ENCODE peak calls at places on chromosomes 3 and 15, in five cellular contexts. D is GM23338, L is A549, K is K562, B is GM12878. W is an unnamed sample.

GRCh38 chr15:100945006-100945405 is 25.8 kb downstream of the LRRK1 start:
- DNase-seq in D (no peak), B (no peak), K (no peak), L (no peak), W (no peak)

GRCh38 chr15:89105147-89105546 is 16.9 kb downstream of the ABHD2 start:
- DNase-seq in B (no peak), L (no peak), D (no peak), K (no peak), W (peak)

GRCh38 chr15:64152507-64153387 is 1.2 kb downstream of the SNX22 start:
- DNase-seq in B (no peak), L (no peak), K (no peak), D (peak), W (no peak)

GRCh38 chr15:78209646-78210348 is 24.6 kb downstream of the ACSBG1 start:
- DNase-seq in L (no peak), K (no peak), B (no peak), D (no peak), W (no peak)

GRCh38 chr3:38599886-38600285 is 49.6 kb downstream of the SCN5A start:
- DNase-seq in L (no peak), K (no peak), B (no peak), D (no peak), W (no peak)

GRCh38 chr15:100772478-100773378 is 106.9 kb upstream of the ALDH1A3 start:
- DNase-seq in B (no peak), D (peak), K (no peak), L (no peak), W (no peak)

GRCh38 chr3:183472155-183472554 is 43.7 kb upstream of the MCF2L2 start:
- DNase-seq in D (no peak), B (no peak), K (no peak), L (no peak), W (no peak)

GRCh38 chr3:196273655-196274054 is 13.9 kb downstream of the PCYT1A start:
- DNase-seq in B (no peak), K (no peak), L (no peak), D (no peak), W (no peak)

GRCh38 chr15:31080618-31081017 is 20.9 kb downstream of the TRPM1 start:
- DNase-seq in K (peak), D (peak), L (peak), B (no peak), W (no peak)

DNA sequence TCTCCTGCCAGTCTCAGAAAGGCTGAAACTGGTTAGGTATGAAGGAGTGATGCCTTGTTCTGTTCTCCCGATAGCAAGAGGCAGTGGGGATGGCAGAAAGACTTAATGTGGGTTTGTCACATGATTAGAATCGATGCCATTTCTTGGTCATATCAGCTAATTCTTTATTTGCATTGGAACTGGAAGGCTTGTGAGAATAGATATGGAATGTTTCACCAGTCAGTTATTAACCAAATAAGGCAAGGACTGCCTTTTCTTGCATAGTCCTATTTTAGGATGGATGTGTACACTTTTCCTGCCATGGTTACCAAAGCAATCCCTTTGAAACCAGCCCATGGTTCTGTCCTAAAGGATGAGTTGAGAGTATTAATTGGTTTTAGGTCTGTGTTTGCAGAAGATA is 33.7 kb downstream of the FILIP1L start:
- DNase-seq in L (no peak), D (no peak), K (no peak), B (no peak), W (peak)
- TF ChIP-seq JUNB in L (no peak), D (no peak), K (no peak), B (no peak), W (no peak)

DNA sequence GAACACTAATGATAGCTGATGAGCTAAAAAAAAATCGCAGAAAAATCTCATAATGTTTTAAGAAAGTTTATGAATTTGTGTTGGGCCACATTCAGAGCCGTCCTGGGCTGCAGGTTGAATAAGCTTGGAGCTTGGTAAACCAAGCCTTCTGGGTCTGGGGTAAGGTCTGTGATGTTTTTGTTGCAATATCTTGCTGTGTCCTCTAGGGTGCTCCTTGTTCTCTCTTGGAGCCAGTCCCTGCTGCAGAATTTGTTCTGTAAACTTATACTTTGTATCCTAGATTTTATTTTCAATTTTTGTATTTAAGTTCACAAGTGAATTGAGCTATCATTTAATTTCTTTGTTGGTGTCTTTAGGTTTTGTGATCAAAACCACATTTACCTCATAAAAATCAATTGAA is 143.7 kb downstream of the NR1D2 start:
- DNase-seq in B (no peak), K (peak), D (peak), L (peak), W (peak)
- TF ChIP-seq JUNB in B (no peak), K (no peak), D (no peak), L (no peak), W (no peak)

DNA sequence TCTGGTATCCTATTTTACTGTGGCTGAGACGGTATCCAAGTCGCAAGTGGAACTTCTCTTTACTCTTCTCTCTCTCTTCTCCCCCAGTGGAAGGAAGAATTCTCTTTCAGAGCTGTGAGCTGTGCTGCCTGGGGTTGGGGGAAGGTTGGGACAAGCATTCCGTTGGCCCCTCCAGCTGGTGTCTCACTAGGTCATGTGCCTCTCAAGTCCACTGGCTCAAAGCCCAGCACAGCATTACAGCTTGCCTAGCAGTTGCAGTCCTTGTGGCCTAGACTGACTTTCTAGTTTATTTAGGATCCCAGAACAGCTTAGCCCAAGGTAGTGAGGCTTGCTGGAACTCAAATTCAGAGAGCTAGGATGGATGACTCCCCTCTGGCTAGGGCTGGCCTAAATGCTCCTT is 76.1 kb upstream of the SPATA16 start:
- DNase-seq in K (no peak), L (no peak), B (no peak), D (no peak), W (no peak)
- TF ChIP-seq JUNB in K (no peak), L (no peak), B (no peak), D (no peak), W (no peak)

GRCh38 chr3:89145995-89146394 is 38.6 kb downstream of the EPHA3 start:
- DNase-seq in K (no peak), L (no peak), B (no peak), D (no peak), W (peak)
- TF ChIP-seq JUNB in K (no peak), L (no peak), B (no peak), D (no peak), W (no peak)

GRCh38 chr3:126982125-126982521 is 792 bp upstream of the PLXNA1 start:
- DNase-seq in L (no peak), D (peak), B (peak), K (peak), W (no peak)
- TF ChIP-seq JUNB in L (no peak), D (no peak), B (no peak), K (no peak), W (no peak)

DNA sequence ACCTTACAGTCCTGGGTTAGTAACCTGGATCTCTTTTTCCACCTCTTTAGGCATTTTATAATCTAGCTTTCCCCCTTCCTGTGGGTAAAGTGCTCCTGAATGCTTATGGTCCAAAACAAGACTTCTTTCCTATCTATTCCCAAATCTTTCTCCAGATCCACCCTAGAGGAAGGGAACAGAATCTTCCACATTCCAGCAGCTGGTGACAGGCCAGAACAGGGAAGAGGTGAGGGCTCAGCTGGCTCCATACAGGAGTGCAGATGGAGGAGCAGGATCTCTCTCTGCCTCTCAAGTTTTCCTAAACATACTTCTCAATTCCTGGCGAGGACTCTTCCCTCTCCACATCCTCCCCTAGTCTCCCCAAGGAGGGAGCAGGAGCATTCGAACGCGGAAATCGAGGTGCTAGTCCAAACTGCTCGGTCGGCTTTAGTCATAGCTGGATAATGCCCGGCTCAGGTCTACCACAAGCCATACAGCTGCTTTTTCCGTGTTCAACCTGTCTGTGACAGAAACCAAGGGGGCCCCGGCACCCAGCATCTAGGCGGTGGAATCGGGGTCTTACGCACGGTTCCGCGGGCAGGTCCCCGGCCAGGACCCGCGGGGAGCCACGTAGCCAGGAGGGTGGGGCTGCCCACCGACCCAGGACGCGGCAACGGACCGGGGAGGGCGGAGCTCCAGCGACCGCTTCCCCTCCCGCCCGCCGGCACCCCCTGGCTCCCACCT is 4.0 kb downstream of the RASSF1 start:
- DNase-seq in B (no peak), D (peak), L (peak), K (no peak), W (no peak)
- TF ChIP-seq JUNB in B (no peak), D (no peak), L (no peak), K (no peak), W (no peak)

DNA sequence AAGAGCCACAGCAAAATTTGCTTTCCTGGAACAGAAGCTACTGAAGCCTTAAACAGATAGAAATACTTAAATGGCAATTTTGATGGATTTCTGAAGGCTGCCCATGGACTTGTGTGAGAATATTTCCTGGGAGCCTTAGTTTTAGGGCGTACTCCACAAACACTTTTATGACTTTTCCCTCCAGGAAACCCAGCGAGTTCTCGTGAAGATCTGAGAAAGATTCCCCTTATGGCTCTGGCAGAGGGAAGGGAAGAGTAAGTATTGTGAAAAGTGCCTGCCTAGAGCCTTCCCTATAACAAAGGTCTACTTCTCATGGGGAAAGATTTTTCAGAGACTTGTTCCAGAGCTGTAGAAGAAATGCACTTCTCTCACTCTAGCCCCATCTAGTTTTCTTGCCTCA is 31.1 kb upstream of the TRAT1 start:
- DNase-seq in L (no peak), B (no peak), K (no peak), D (no peak), W (no peak)
- TF ChIP-seq JUNB in L (no peak), B (no peak), K (no peak), D (no peak), W (no peak)

W was measured in HepG2.